ENCODE peak calls at places on chromosomes 13 and 19, in four cellular contexts. B is SK-N-SH, K is HCT116, E is H1. Q is an unnamed sample.

GRCh38 chr19:49335071-49335783 is at the start of gene CD37:
- DNase-seq in B (no peak), K (no peak), E (no peak), Q (no peak)

GRCh38 chr19:45876411-45877197 is 9.3 kb downstream of the IRF2BP1 start:
- DNase-seq in B (peak; percentile 35), K (no peak), E (no peak), Q (no peak)

GRCh38 chr13:28161370-28161769 is 23.0 kb downstream of the PAN3 start:
- DNase-seq in B (no peak), K (no peak), E (no peak), Q (no peak)

GRCh38 chr13:106348032-106348431 is 187.4 kb downstream of the EFNB2 start:
- DNase-seq in B (no peak), K (peak; percentile 64), E (no peak), Q (no peak)

GRCh38 chr19:17824339-17824738 is 3.0 kb upstream of the INSL3 start:
- DNase-seq in B (no peak), K (no peak), E (no peak), Q (no peak)

GRCh38 chr19:46704379-46705076 is 12.4 kb downstream of the PRKD2 start:
- DNase-seq in B (peak; percentile 83), K (no peak), E (no peak), Q (peak; percentile 90)

GRCh38 chr19:10692673-10693264 is 8.5 kb upstream of the QTRT1 start:
- DNase-seq in B (no peak), K (no peak), E (no peak), Q (no peak)

GRCh38 chr19:49836176-49837008 is 14.6 kb upstream of the PTOV1 start:
- DNase-seq in B (peak; percentile 20), K (no peak), E (no peak), Q (no peak)

GRCh38 chr19:33622809-33623511 is 1.2 kb downstream of the CHST8 start:
- DNase-seq in B (peak; percentile 72), K (no peak), E (no peak), Q (no peak)

GRCh38 chr13:30846844-30847243 is 59.2 kb upstream of the MEDAG start:
- DNase-seq in B (no peak), K (no peak), E (no peak), Q (no peak)

GRCh38 chr13:95463516-95463915 is 89.0 kb upstream of the CLDN10 start:
- DNase-seq in B (no peak), K (no peak), E (no peak), Q (peak; percentile 5)

GRCh38 chr13:67343777-67344176 is 113.6 kb upstream of the PCDH9 start:
- DNase-seq in B (no peak), K (no peak), E (no peak), Q (no peak)

GRCh38 chr19:54556194-54556593 is 17.4 kb upstream of the LILRA2 start:
- DNase-seq in B (no peak), K (no peak), E (no peak), Q (no peak)

GRCh38 chr19:28292822-28293500 is 920.0 kb downstream of the UQCRFS1 start:
- DNase-seq in B (peak; percentile 11), K (no peak), E (no peak), Q (no peak)

GRCh38 chr13:41284512-41285288 is 21.3 kb upstream of the MTRF1 start:
- DNase-seq in B (no peak), K (peak; percentile 48), E (no peak), Q (peak; percentile 60)

GRCh38 chr13:75704942-75705320 is 68.8 kb downstream of the LMO7 start:
- DNase-seq in B (no peak), K (peak; percentile 84), E (no peak), Q (peak; percentile 64)

GRCh38 chr19:17370026-17370587 is 7.0 kb downstream of the PLVAP start:
- DNase-seq in B (no peak), K (no peak), E (no peak), Q (no peak)

GRCh38 chr13:76425930-76426329 is 460.3 kb downstream of the KCTD12 start:
- DNase-seq in B (no peak), K (no peak), E (no peak), Q (no peak)

GRCh38 chr19:33465371-33465770 is 56.2 kb downstream of the PEPD start:
- DNase-seq in B (no peak), K (no peak), E (no peak), Q (no peak)

GRCh38 chr13:34842466-34842865 is 99.6 kb upstream of the NBEA start:
- DNase-seq in B (no peak), K (no peak), E (no peak), Q (no peak)

GRCh38 chr19:10797078-10797477 is 38.9 kb downstream of the TMED1 start:
- DNase-seq in B (no peak), K (no peak), E (no peak), Q (no peak)

GRCh38 chr19:954672-955494 is 29.0 kb downstream of the ARID3A start:
- DNase-seq in B (no peak), K (no peak), E (no peak), Q (no peak)

GRCh38 chr19:33390120-33390907 is 16.8 kb downstream of the CEBPG start:
- DNase-seq in B (peak; percentile 56), K (no peak), E (no peak), Q (no peak)

GRCh38 chr19:53275480-53275879 is 8.0 kb upstream of the VN1R4 start:
- DNase-seq in B (no peak), K (no peak), E (no peak), Q (no peak)

GRCh38 chr13:59701261-59701660 is 462.5 kb downstream of the DIAPH3 start:
- DNase-seq in B (no peak), K (no peak), E (no peak), Q (no peak)

GRCh38 chr13:76836311-76836710 is 49.9 kb downstream of the KCTD12 start:
- DNase-seq in B (no peak), K (no peak), E (no peak), Q (no peak)

DNA sequence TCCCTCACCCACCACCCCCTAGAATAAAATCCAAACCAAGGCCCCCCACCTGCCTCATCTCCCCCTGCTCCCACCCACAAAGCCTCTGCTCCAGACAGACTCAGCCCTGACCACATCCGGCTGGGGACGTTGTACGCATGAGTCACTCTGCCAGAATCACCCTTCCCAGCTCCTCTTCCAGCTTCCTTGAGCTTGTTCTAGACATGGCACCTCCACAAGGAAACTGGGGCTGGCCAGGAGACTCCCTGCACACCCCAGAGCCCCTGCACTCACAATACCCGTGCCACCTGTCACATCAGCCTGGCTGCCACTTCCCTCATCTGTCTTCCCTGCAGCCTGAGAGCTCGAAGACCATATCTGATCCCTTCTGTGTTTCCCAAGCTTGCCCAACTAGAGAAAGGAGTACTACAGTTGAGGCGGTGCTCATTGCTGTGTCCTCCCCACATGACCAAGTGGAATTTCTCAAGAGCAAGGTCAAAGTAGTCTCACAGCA is 9.7 kb downstream of the DEDD2 start:
- DNase-seq in B (no peak), K (no peak), E (no peak), Q (peak; percentile 86)
- TF ChIP-seq MAX in B (peak; percentile 41), K (no peak), E (no peak), Q (no peak)

GRCh38 chr13:91592050-91593014 is 193.9 kb downstream of the GPC5 start:
- DNase-seq in B (no peak), K (no peak), E (no peak), Q (no peak)
- TF ChIP-seq MAX in B (no peak), K (no peak), E (no peak), Q (no peak)

GRCh38 chr13:97567510-97568243 is 133.7 kb downstream of the RAP2A start:
- DNase-seq in B (no peak), K (peak; percentile 40), E (no peak), Q (peak; percentile 18)
- TF ChIP-seq MAX in B (no peak), K (no peak), E (no peak), Q (no peak)

DNA sequence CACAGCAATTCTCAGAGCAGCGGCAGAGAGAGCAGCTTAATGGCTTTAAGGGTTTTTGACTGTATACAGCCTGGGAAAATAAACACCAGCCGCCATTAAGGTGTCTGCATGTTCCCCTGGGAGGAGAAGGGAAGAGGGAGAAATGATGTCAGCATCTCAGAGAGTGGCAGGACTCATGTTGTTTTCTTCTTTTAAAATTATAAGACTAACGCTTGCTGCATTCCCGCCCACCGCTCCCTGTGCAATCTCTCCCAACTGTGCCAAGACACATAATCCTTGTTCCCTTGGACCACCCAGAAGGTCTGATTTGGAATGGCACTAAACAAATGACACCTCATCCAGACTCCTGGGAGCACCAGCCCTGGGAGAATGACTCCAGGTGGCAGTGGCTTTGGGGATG is 27.7 kb upstream of the FAM216B start:
- DNase-seq in B (no peak), K (no peak), E (no peak), Q (no peak)
- TF ChIP-seq MAX in B (no peak), K (no peak), E (no peak), Q (no peak)

DNA sequence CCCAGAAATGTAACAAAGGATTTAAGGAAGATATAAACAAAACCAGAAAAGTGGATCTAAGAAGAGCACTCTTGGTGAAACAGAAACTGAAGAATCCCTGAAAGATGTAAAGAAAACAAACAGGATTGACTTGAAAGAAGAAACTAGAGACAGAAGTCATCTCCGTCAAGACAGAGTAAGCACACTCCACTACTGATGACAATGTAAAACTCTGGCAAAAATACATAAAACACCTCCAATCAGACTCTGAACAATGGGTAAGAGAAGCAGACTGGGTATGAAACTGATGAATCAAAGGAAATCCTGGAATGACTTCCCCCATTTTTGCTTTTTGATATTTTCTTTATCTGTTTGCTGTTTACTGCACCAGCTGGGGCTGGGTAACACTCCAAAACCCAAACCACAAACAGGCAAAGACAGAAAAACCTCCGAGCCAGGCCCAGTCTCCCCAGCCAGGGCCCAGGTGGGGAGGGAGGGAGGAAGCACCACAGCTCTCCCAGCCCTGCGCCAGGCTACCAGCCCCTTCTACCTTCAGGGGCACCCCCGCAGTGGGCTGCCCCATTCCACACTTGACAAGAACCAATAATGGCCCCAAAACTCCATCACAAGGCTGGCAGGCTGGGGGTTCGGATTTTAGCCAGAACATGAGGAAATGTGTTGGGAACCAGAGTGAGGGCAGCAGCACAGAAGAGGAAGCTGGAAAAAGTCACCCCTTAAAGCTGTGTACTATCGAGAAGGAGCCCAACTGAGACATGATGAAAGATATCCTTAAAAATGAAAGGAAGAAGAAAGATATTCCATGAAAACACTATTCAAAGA is 13.3 kb downstream of the TUBGCP3 start:
- DNase-seq in B (no peak), K (no peak), E (no peak), Q (no peak)
- TF ChIP-seq MAX in B (no peak), K (no peak), E (no peak), Q (no peak)

GRCh38 chr13:22839554-22840286 is 341.1 kb upstream of the SGCG start:
- DNase-seq in B (no peak), K (no peak), E (no peak), Q (no peak)

GRCh38 chr13:22836475-22836874 is 344.3 kb upstream of the SGCG start:
- DNase-seq in B (no peak), K (no peak), E (no peak), Q (no peak)

DNA sequence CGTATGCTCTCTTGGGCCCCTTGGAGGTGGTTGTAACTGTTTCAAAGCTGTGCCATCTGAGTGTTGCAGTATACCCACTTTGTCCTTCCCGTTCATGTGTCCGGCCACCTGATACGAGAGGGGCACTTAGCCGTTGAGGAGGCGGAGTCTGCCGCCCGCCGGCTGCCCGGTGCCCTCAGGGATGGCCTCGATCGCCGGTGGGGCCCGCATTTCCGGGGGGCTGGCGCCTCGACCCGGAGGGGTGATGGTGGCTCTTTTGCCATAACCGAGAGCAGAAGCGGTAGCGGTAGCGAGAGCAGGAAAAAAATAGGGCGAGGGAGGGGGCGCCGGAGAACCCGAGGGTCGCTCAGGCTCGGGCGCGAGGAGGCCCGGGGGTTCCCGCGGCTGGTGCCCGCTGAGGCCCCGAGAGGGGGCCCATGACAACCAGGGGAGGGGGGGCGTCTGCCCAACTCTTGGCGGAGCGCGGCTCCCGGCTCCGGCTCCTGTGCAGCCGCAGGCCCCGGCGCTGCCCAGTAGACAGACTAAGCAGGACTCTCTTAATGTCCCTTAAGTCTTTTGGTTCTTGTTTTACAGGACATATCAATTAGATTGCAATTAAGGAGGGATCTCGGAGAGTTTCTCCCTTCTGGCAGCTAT is 342.7 kb upstream of the SGCG start:
- DNase-seq in B (peak; percentile 18), K (no peak), E (no peak), Q (no peak)
- TF ChIP-seq MAX in B (no peak), K (no peak), E (no peak), Q (no peak)

GRCh38 chr13:51811920-51812328 is 8.0 kb upstream of the DHRS12 start:
- DNase-seq in B (no peak), K (no peak), E (no peak), Q (no peak)
- TF ChIP-seq MAX in B (no peak), K (no peak), E (no peak), Q (no peak)